ENCODE peak calls at places on chromosomes 7 and 10, in four cellular contexts. Q is IMR-90, Z is cardiac muscle cell, N is WTC11. P is an unnamed sample.
A peak's percentile ranks its signal among the peaks of the same experiment; 100 is the strongest.

GRCh38 chr7:141045126-141045841 is 28.6 kb upstream of the TMEM178B start:
- DNase-seq in Z (no peak), N (no peak), Q (peak; percentile 29), P (no peak)

GRCh38 chr7:24718977-24719491 is 38.2 kb downstream of the GSDME start:
- DNase-seq in N (no peak), Q (no peak), Z (no peak), P (no peak)

GRCh38 chr10:130740166-130740565 is 571.4 kb downstream of the TCERG1L start:
- DNase-seq in N (no peak), Q (no peak), Z (no peak), P (no peak)

GRCh38 chr10:48451969-48452878 is 145.7 kb downstream of the MAPK8 start:
- DNase-seq in Z (no peak), N (no peak), Q (no peak), P (no peak)

GRCh38 chr10:27474741-27475140 is 29.4 kb upstream of the RAB18 start:
- DNase-seq in Z (no peak), Q (peak; percentile 2), N (no peak), P (no peak)

GRCh38 chr7:158409120-158409519 is 178.5 kb downstream of the PTPRN2 start:
- DNase-seq in N (no peak), Z (no peak), Q (no peak), P (no peak)

GRCh38 chr7:80232969-80233724 is 98.5 kb downstream of the GNAI1 start:
- DNase-seq in Z (no peak), N (no peak), Q (no peak), P (no peak)

GRCh38 chr7:128347573-128348147 is 4.0 kb upstream of the RBM28 start:
- DNase-seq in Q (peak; percentile 45), N (peak; percentile 67), Z (peak; percentile 76), P (peak; percentile 55)

GRCh38 chr10:17504547-17505245 is 50.3 kb upstream of the ST8SIA6 start:
- DNase-seq in N (no peak), Z (no peak), Q (peak; percentile 84), P (no peak)

GRCh38 chr10:14173706-14174594 is 156.8 kb downstream of the FRMD4A start:
- DNase-seq in Z (peak; percentile 44), Q (peak; percentile 21), N (peak; percentile 27), P (peak; percentile 27)

GRCh38 chr7:101804642-101805401 is 12.6 kb upstream of the CUX1 start:
- DNase-seq in N (peak; percentile 73), Q (no peak), Z (no peak), P (no peak)

GRCh38 chr7:96952974-96953391 is 52.4 kb upstream of the DLX6 start:
- DNase-seq in Z (no peak), N (no peak), Q (peak; percentile 15), P (no peak)

GRCh38 chr10:104155591-104155990 is 33.6 kb downstream of the SFR1 start:
- DNase-seq in Q (no peak), Z (no peak), N (no peak), P (no peak)

DNA sequence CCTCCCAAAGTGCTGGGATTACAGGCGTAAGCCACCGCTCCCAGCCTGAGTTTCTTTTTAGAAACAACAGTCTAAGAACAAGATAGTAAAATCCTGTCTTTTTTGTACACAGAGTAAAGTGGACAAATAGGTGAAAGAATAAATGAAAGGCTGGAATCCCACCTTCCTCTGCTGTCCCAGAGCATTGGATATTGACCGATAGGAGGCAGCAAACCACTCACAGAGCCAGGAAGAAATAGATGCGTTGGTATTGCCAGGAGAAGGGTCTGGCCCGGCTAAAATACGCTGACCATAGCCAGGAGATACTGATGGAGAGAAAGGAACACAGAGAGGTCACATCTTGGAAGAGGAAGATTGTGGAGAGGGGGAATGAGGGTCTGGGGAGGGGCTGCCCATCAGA is 11.4 kb upstream of the ZNF12 start:
- DNase-seq in N (no peak), Q (no peak), Z (no peak), P (no peak)
- TF ChIP-seq CTCF in N (no peak), Q (no peak), Z (no peak), P (peak; percentile 18)

DNA sequence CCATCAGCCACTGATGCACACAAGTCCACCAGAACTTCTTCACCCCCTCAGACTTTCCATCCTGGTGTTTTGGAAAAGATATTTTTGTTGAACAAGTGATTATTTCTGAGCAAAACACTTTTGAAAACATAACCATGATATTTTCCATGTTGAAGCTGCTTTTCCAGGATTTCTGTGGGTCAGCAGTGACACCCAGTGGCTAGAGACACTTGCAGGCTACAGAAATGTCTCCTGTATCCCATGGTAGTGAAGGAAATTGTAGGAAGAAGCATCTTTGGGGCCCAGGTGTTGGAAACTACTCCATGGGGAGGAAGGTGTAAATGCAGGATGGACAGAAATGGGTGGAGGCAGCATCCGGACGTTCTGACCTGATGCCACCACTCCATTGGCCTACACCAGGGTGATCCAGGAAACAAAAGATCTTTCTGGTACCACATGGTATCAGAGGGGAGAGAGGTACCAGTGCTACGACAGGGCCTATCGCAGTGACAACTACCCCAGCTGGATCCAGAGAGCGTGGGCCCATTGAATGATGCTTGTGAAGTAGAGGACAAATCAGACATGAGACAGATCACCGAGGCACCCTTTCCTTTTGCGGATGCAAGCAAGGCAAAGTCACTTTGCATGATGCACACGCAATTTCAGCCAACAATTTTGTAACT is 111.7 kb upstream of the COBL start:
- DNase-seq in N (peak; percentile 33), Z (no peak), Q (no peak), P (no peak)
- TF ChIP-seq CTCF in N (no peak), Z (no peak), Q (peak; percentile 6), P (peak; percentile 68)

GRCh38 chr7:107190090-107190489 is 21.3 kb downstream of the HBP1 start:
- DNase-seq in Z (no peak), N (no peak), Q (no peak), P (no peak)

GRCh38 chr7:107196834-107197610 is 28.2 kb downstream of the HBP1 start:
- DNase-seq in Z (no peak), N (no peak), Q (no peak), P (no peak)

DNA sequence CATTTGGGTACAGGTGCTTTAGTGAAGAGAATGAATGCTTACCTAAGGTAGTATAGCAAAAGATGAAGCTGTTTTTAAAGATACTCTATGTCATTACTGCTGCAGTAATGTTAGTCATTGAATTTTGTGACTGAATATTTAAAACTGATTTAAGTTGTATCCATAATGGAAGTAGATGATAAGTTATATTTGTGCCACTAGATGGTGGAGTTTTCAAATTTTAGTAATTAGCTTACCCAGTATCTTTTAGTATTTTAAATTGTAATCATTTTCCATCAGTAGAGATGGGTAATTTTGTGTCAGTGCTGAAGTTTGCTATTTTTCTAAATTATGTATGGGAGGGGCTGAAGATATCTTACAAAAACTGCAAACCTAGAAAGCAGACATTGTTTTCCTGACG is 25.2 kb downstream of the HBP1 start:
- DNase-seq in Z (no peak), Q (peak; percentile 11), N (no peak), P (no peak)
- TF ChIP-seq CTCF in Z (peak; percentile 6), Q (peak; percentile 21), N (no peak), P (peak; percentile 34)

DNA sequence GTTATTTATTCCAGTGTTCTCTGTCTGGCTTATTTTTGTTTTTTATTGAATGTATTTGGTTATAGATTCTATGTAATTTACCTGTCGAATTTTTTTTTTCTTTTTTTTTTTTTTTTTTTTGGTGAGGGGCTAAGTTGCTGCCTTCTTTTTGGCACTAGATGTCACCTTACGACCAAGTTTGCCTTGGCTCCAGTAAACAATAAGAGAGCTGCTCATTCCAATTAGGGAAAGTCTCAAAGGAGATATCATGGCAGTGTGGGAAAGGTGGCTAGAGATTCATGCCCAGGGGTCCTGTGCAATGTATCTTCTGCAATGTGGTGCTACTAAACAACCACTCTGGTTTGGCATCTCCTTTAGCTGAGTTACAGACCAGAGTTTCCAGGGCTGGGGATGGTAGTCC is 84.0 kb downstream of the PTPN20 start:
- DNase-seq in Q (no peak), Z (peak; percentile 6), N (no peak), P (no peak)
- TF ChIP-seq CTCF in Q (no peak), Z (no peak), N (no peak), P (peak; percentile 19)

GRCh38 chr10:133388973-133389818 is 4.8 kb upstream of the MTG1 start:
- DNase-seq in Q (no peak), N (no peak), Z (no peak), P (no peak)
- TF ChIP-seq CTCF in Q (no peak), N (no peak), Z (no peak), P (no peak)

GRCh38 chr10:52108236-52108635 is 205.8 kb upstream of the DKK1 start:
- DNase-seq in Q (no peak), Z (no peak), N (no peak), P (no peak)
- TF ChIP-seq CTCF in Q (no peak), Z (no peak), N (no peak), P (no peak)

P was measured in neural crest cell.